ENCODE peak calls at places on chromosomes 13 and 19, in four cellular contexts. F is MM.1S, H is renal cortical epithelial cell, N is Right ventricle myocardium superior. T is an unnamed sample.
A peak's percentile ranks its signal among the peaks of the same experiment; 100 is the strongest.

GRCh38 chr13:36062249-36062648 is 68.9 kb downstream of the DCLK1 start:
- DNase-seq in F (no peak), N (no peak), H (no peak), T (no peak)

GRCh38 chr19:13953021-13953531 is 767 bp downstream of the DCAF15 start:
- DNase-seq in H (peak; percentile 40), N (no peak), F (no peak), T (no peak)

GRCh38 chr19:13629687-13630357 is 123.5 kb upstream of the CACNA1A start:
- DNase-seq in N (no peak), H (peak; percentile 40), F (no peak), T (no peak)

GRCh38 chr19:39428309-39429112 is 7.2 kb downstream of the RPS16 start:
- DNase-seq in H (peak; percentile 78), F (no peak), N (peak; percentile 83), T (peak; percentile 78)

GRCh38 chr19:33022472-33023116 is 42.1 kb downstream of the RHPN2 start:
- DNase-seq in N (no peak), H (no peak), F (no peak), T (no peak)

GRCh38 chr19:21498651-21499050 is 6.8 kb upstream of the ZNF429 start:
- DNase-seq in F (no peak), H (no peak), N (no peak), T (no peak)

GRCh38 chr13:97224544-97225324 is 2.6 kb downstream of the MBNL2 start:
- DNase-seq in F (peak; percentile 53), N (peak; percentile 45), H (peak; percentile 86), T (no peak)

GRCh38 chr19:7360393-7360984 is 11.8 kb downstream of the ARHGEF18 start:
- DNase-seq in N (no peak), H (no peak), F (no peak), T (no peak)

GRCh38 chr13:24076124-24076523 is 84.4 kb upstream of the SPATA13 start:
- DNase-seq in F (no peak), H (peak; percentile 90), N (no peak), T (no peak)

GRCh38 chr13:85755123-85755522 is 44.1 kb downstream of the SLITRK6 start:
- DNase-seq in F (no peak), N (no peak), H (no peak), T (no peak)

GRCh38 chr19:33368074-33368864 is 5.2 kb upstream of the CEBPG start:
- DNase-seq in F (no peak), N (no peak), H (peak; percentile 19), T (no peak)

GRCh38 chr13:110509971-110510786 is 51.3 kb downstream of the RAB20 start:
- DNase-seq in F (no peak), N (peak; percentile 59), H (no peak), T (no peak)

GRCh38 chr19:13554506-13555235 is 48.4 kb upstream of the CACNA1A start:
- DNase-seq in H (no peak), F (no peak), N (no peak), T (no peak)

GRCh38 chr19:49591731-49592485 is 926 bp downstream of the PRR12 start:
- DNase-seq in F (peak; percentile 45), H (no peak), N (peak; percentile 66), T (peak; percentile 60)

GRCh38 chr13:46996316-46996715 is 99.5 kb upstream of the HTR2A start:
- DNase-seq in F (no peak), H (no peak), N (no peak), T (no peak)

GRCh38 chr13:52847322-52847681 is 1.1 kb downstream of the PCDH8 start:
- DNase-seq in H (no peak), F (no peak), N (no peak), T (no peak)

GRCh38 chr19:8504171-8504570 is 1.7 kb upstream of the PRAM1 start:
- DNase-seq in N (no peak), H (no peak), F (no peak), T (no peak)

GRCh38 chr13:101942038-101942437 is 459.8 kb downstream of the FGF14 start:
- DNase-seq in H (peak; percentile 59), F (peak; percentile 27), N (no peak), T (no peak)

GRCh38 chr19:13463296-13463695 is 43.0 kb downstream of the CACNA1A start:
- DNase-seq in N (no peak), H (no peak), F (peak; percentile 39), T (no peak)

GRCh38 chr13:113783482-113783881 is 24.5 kb downstream of the TMEM255B start:
- DNase-seq in N (no peak), H (no peak), F (no peak), T (no peak)

GRCh38 chr19:47229674-47230121 is 1.3 kb downstream of the BBC3 start:
- DNase-seq in N (no peak), F (peak; percentile 37), H (no peak), T (no peak)

GRCh38 chr19:41225238-41226052 is 6.4 kb downstream of the AXL start:
- DNase-seq in F (no peak), N (no peak), H (peak; percentile 98), T (peak; percentile 75)

GRCh38 chr19:10454267-10454666 is 33.9 kb downstream of the PDE4A start:
- DNase-seq in N (no peak), H (no peak), F (no peak), T (no peak)

GRCh38 chr13:113839536-113840204 is 24.2 kb downstream of the GAS6 start:
- DNase-seq in F (no peak), H (no peak), N (peak; percentile 77), T (no peak)